ENCODE peak calls at places on chromosome 16, in eight cellular contexts. R is IMR-90, L is right atrium auricular region, T is heart left ventricle, E is SJSA1, O is spleen, W is GM12878, D is body of pancreas. Z is an unnamed sample.

GRCh38 chr16:67504190-67505021 is 21.1 kb upstream of the AGRP start:
- DNase-seq in L (no peak), O (peak; percentile 90), D (no peak), R (peak; percentile 24), E (no peak), W (no peak), T (peak; percentile 65), Z (peak; percentile 80)

GRCh38 chr16:87507351-87508069 is 14.7 kb upstream of the ZCCHC14 start:
- DNase-seq in E (no peak), T (no peak), D (no peak), R (no peak), O (peak; percentile 67), L (no peak), W (no peak), Z (no peak)

GRCh38 chr16:67474551-67474950 is 6.4 kb downstream of the ATP6V0D1 start:
- DNase-seq in O (no peak), W (no peak), T (no peak), L (no peak), R (no peak), E (no peak), D (no peak), Z (no peak)

GRCh38 chr16:64481497-64481896 is 640.4 kb downstream of the CDH11 start:
- DNase-seq in E (no peak), L (no peak), O (no peak), D (no peak), R (no peak), W (no peak), T (no peak), Z (no peak)

GRCh38 chr16:58025351-58026138 is at the start of gene MMP15:
- DNase-seq in D (peak; percentile 86), E (peak; percentile 79), L (no peak), W (no peak), R (peak; percentile 50), O (peak; percentile 90), T (peak; percentile 88), Z (peak; percentile 97)

GRCh38 chr16:84271866-84272265 is 22.8 kb upstream of the WFDC1 start:
- DNase-seq in O (no peak), L (no peak), D (no peak), E (no peak), W (no peak), R (no peak), T (no peak), Z (no peak)

GRCh38 chr16:7509919-7510705 is 177.5 kb downstream of the RBFOX1 start:
- DNase-seq in T (no peak), O (no peak), E (no peak), W (no peak), L (no peak), R (no peak), D (no peak), Z (no peak)

GRCh38 chr16:81480856-81481821 is 36.5 kb downstream of the CMIP start:
- DNase-seq in R (peak; percentile 22), O (peak; percentile 93), D (no peak), L (no peak), E (peak; percentile 16), T (peak; percentile 80), W (peak; percentile 97), Z (peak; percentile 82)

GRCh38 chr16:16031401-16031800 is 82.0 kb downstream of the ABCC1 start:
- DNase-seq in E (no peak), R (no peak), T (no peak), W (no peak), D (no peak), O (no peak), L (no peak), Z (no peak)

DNA sequence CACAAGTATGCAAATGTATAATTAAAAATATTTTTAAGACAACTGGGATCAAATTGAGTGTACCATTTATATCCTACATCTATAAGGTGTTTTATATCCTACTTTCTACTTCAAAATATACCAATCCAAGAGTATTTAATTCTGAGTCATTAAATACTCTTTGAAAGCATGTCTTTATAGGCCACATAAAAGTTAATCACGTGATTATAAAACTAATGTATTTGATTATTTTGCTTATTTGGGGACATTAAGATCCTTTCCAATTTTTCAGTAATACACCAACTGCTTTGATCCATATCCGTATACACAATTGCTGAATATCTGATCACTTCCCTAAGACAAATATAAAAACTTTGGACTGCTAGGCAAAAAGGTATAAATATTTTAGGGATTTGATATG is 26.6 kb upstream of the MAF start:
- DNase-seq in O (no peak), W (no peak), T (no peak), R (no peak), D (no peak), E (no peak), L (no peak), Z (no peak)
- H3K27ac ChIP-seq in O (no peak overlapping the region), W (no peak overlapping the region), T (no peak overlapping the region), R (no peak overlapping the region), D (no peak overlapping the region), E (no peak overlapping the region), L (no peak overlapping the region), Z (no peak overlapping the region)

DNA sequence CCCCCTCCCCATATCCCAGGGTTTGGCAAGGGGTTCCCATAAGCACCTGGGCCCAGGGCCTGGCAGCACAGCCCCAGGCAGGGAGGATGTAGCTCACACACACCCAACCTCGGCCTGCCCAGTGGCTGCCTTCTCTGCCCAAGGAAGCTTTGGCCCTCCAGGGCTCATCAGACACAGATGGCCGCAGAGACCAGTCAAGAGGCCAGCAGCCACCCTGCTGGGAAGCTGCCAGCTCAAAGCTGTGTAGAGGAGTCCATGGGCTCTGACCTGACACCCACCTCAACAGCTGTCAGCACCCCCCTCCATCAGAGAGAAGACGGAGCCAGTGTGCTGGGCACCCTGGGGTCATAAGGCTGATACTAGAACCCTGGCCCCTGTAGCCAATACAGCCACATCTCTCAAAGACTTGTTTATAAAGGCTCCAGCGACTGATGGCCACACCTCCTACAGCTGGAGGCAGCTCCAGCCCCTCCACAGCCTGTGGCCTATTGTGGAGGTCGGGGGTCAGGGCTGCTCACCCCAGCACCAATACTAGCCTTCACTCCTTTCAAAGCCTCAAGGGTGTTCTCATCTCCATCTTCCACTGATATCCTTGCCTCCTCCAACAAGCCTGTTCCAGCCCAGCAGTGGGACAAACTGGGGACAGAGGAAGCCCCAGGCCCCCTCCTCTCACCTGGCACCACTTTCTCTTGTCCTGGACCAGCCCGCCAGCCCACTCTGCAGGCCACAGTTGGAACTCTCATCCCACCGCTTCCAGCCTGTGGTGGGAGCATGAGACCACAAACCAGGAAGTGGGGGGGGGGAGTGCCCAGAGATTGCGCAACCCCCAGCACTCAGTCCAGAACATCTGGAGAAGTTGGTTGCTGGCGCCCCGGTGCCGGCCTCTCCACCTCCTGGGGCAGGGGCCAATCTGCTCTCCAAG is 2.2 kb upstream of the MPG start:
- DNase-seq in W (no peak), R (peak; percentile 86), O (no peak), D (peak; percentile 53), E (peak; percentile 87), T (peak; percentile 89), L (peak; percentile 92), Z (peak; percentile 91)
- H3K4me1 ChIP-seq in W (peaks cover 20% of the 10 kb centered on the region), R (peaks cover 47% of the 10 kb centered on the region), O (peaks cover 86% of the 10 kb centered on the region), D (peaks cover 48% of the 10 kb centered on the region), E (peaks cover 73% of the 10 kb centered on the region), T (peaks cover 57% of the 10 kb centered on the region), L (no peaks in the 10 kb centered on the region), Z (peaks cover 5% of the 10 kb centered on the region)

GRCh38 chr16:3028716-3029319 is 5.0 kb downstream of the THOC6 start:
- DNase-seq in L (no peak), W (no peak), T (no peak), D (no peak), E (no peak), R (no peak), O (peak; percentile 80), Z (peak; percentile 81)

GRCh38 chr16:3032624-3033023 is 4.1 kb downstream of the BICDL2 start:
- DNase-seq in L (no peak), R (no peak), D (no peak), T (no peak), W (peak; percentile 19), O (no peak), E (no peak), Z (no peak)

GRCh38 chr16:3030128-3030871 is 6.4 kb downstream of the BICDL2 start:
- DNase-seq in O (peak; percentile 76), D (no peak), L (no peak), E (no peak), R (no peak), T (no peak), W (no peak), Z (no peak)

GRCh38 chr16:3029499-3030127 is 5.8 kb downstream of the THOC6 start:
- DNase-seq in R (peak; percentile 31), L (no peak), T (peak; percentile 77), O (peak; percentile 86), E (no peak), D (no peak), W (no peak), Z (peak; percentile 79)

DNA sequence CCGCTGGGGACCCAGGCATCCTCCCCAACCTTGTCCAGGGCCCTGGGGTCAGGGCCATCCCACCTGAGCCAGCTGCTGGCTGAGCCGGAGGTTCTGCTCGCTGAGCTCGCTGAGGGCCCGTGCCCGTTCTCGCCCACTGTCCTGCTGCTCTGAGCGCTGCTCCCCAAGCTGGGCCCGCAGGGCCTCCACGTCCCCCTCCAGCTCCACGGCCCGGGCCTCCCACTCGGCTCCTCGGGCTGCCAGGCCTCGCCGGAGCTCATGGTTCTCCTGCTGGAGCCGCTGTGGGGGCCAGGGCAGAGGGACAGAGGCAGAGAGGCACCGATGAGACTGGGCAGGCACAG is 5.9 kb downstream of the BICDL2 start:
- DNase-seq in W (no peak), E (no peak), T (no peak), L (no peak), D (no peak), O (no peak), R (no peak), Z (peak; percentile 79)
- H3K27ac ChIP-seq in W (no peak overlapping the region), E (no peak overlapping the region), T (no peak overlapping the region), L (no peak overlapping the region), D (peak overlapping the region; percentile 56), O (no peak overlapping the region), R (no peak overlapping the region), Z (no peak overlapping the region)

GRCh38 chr16:9094008-9094846 is 2.8 kb downstream of the HAPSTR1 start:
- DNase-seq in D (no peak), R (no peak), E (no peak), O (no peak), T (no peak), W (no peak), L (no peak), Z (no peak)

GRCh38 chr16:9091867-9092281 is 430 bp downstream of the HAPSTR1 start:
- DNase-seq in E (peak; percentile 65), W (no peak), L (no peak), R (no peak), D (peak; percentile 50), T (peak; percentile 78), O (peak; percentile 94), Z (peak; percentile 90)

GRCh38 chr16:9090960-9091866 is at the start of gene HAPSTR1:
- DNase-seq in D (peak; percentile 100), W (peak; percentile 99), R (peak; percentile 100), T (peak; percentile 100), O (peak; percentile 100), E (peak; percentile 99), L (peak; percentile 100), Z (peak; percentile 100)

GRCh38 chr16:9092963-9093477 is 1.6 kb downstream of the HAPSTR1 start:
- DNase-seq in W (no peak), T (peak; percentile 66), D (peak; percentile 54), L (no peak), R (no peak), E (peak; percentile 50), O (peak; percentile 86), Z (peak; percentile 72)

GRCh38 chr16:9092282-9092962 is 978 bp downstream of the HAPSTR1 start:
- DNase-seq in O (peak; percentile 94), E (peak; percentile 53), T (peak; percentile 72), L (no peak), R (no peak), D (peak; percentile 48), W (no peak), Z (peak; percentile 88)
- H3K4me1 ChIP-seq in O (peaks cover 59% of the 10 kb centered on the region), E (peaks cover 34% of the 10 kb centered on the region), T (peaks cover 22% of the 10 kb centered on the region), L (no peaks in the 10 kb centered on the region), R (peaks cover 2% of the 10 kb centered on the region), D (peaks cover 54% of the 10 kb centered on the region), W (peaks cover 6% of the 10 kb centered on the region), Z (peaks cover 15% of the 10 kb centered on the region)

GRCh38 chr16:1171001-1171400 is 18.1 kb downstream of the CACNA1H start:
- DNase-seq in T (no peak), L (no peak), O (no peak), R (no peak), W (no peak), E (no peak), D (no peak), Z (no peak)
- H3K27ac ChIP-seq in T (no peak overlapping the region), L (no peak overlapping the region), O (no peak overlapping the region), R (no peak overlapping the region), W (no peak overlapping the region), E (no peak overlapping the region), D (no peak overlapping the region), Z (no peak overlapping the region)

Z was measured in kidney.